ENCODE peak calls at places on chromosomes 7 and 10, in four cellular contexts. J is IMR-90, B is H9, D is H1. K is an unnamed sample.

GRCh38 chr10:5297466-5297865 is 67.3 kb upstream of the UCN3 start:
- DNase-seq in J (no peak), D (no peak), B (no peak), K (no peak)

GRCh38 chr10:46308113-46308415 is 21.3 kb downstream of the ANTXRL start:
- DNase-seq in D (no peak), J (no peak), B (no peak), K (no peak)

GRCh38 chr10:12181065-12181775 is 14.5 kb downstream of the NUDT5 start:
- DNase-seq in B (no peak), J (no peak), D (no peak), K (no peak)

GRCh38 chr10:111944331-111944730 is 239.2 kb downstream of the GPAM start:
- DNase-seq in B (peak), J (no peak), D (no peak), K (peak)

GRCh38 chr10:84204122-84204521 is 9.8 kb downstream of the CDHR1 start:
- DNase-seq in B (peak), D (no peak), J (no peak), K (peak)

GRCh38 chr10:72069751-72070501 is 18.4 kb downstream of the SPOCK2 start:
- DNase-seq in B (no peak), D (peak), J (no peak), K (peak)

GRCh38 chr7:49783446-49783845 is 10.0 kb downstream of the VWC2 start:
- DNase-seq in D (no peak), J (no peak), B (no peak), K (no peak)

GRCh38 chr10:80070068-80070467 is 8.4 kb upstream of the TMEM254 start:
- DNase-seq in J (no peak), D (peak), B (no peak), K (no peak)

GRCh38 chr7:82056282-82056681 is 286.4 kb upstream of the HGF start:
- DNase-seq in J (peak), D (no peak), B (no peak), K (no peak)

GRCh38 chr7:73646785-73647724 is 20.6 kb upstream of the VPS37D start:
- DNase-seq in B (no peak), D (no peak), J (no peak), K (no peak)

GRCh38 chr7:80087051-80087767 is 47.4 kb upstream of the GNAI1 start:
- DNase-seq in B (no peak), D (no peak), J (peak), K (peak)

DNA sequence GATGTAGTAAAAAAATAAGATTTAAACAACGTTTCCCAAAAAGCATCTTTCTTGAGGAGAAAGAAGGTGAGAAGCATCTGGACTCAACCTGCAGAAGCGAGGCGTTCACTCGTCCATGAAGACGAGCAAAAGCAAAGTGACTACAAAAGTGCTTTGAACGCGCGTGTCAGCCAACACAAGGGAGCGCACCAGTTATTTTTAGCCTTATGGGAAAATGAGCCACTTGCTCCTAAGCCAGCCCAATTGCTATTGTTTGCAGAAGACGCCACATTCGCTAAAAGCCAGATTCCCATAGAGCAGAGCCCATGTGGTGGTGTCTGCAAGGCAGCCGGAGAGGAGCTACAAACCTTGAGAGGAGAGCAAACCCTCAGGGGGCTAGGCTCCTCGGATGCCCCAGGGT is 122.5 kb downstream of the FAM53B start:
- DNase-seq in D (no peak), B (no peak), J (no peak), K (no peak)
- H3K4me2 ChIP-seq in D (no peak), B (no peak), J (no peak), K (no peak)

DNA sequence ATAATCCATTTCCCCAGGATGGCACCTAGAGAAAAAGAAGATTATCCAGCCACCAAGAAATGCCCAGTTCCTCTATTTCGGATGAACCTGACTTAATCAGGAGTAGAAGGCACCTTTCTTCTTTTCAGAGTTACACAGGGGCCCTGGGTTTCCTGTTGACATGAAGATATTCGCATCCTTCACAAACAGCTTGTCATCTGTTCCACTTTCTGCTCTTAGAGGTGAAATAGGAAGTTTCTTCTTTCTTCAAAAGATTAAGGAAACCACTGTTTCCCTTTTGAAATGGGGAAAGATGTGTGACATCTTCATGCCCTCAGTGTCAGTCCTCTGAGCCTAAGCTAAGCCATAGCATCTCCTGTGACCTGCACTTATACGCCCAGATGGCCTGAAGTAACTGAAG is 39.1 kb upstream of the RAB18 start:
- DNase-seq in B (no peak), D (no peak), J (no peak), K (peak)
- H3K27ac ChIP-seq in B (no peak), D (no peak), J (no peak), K (peak)

GRCh38 chr10:123057968-123058367 is 49.2 kb downstream of the ACADSB start:
- DNase-seq in J (no peak), D (no peak), B (no peak), K (no peak)
- H4K5ac ChIP-seq in J (no peak), D (no peak), B (no peak), K (no peak)

GRCh38 chr7:2166625-2167280 is 66.0 kb downstream of the MAD1L1 start:
- DNase-seq in B (peak), D (no peak), J (no peak), K (no peak)
- H3K4me2 ChIP-seq in B (no peak), D (no peak), J (no peak), K (no peak)

DNA sequence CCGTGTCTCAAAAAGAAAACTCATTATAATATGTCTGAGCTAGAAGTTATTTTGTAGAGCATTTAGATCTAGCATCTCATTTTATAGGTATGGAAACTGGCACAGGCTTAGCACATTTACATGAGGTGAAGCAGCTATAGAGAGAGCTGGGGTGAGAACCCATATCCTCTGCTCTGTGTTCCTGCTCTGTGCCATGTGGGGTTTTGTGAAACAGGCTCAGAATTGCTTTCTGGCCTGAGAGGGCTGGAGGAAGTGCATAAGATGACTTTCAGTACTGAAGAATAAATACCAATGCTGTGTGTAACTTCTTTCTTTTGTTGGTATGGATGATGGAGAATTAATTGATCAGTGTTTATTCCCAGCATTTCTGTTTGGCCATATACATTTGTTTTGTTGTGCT is 159.1 kb downstream of the LRRC4 start:
- DNase-seq in D (no peak), B (no peak), J (no peak), K (no peak)
- H3K27ac ChIP-seq in D (no peak), B (no peak), J (no peak), K (no peak)

GRCh38 chr7:35825984-35826383 is 25.1 kb downstream of the SEPTIN7 start:
- DNase-seq in B (no peak), D (no peak), J (no peak), K (no peak)

GRCh38 chr7:35826751-35827150 is 25.9 kb downstream of the SEPTIN7 start:
- DNase-seq in D (no peak), B (no peak), J (no peak), K (no peak)

GRCh38 chr7:35831208-35831607 is 30.4 kb downstream of the SEPTIN7 start:
- DNase-seq in B (no peak), J (peak), D (no peak), K (peak)

GRCh38 chr7:35823440-35823839 is 22.6 kb downstream of the SEPTIN7 start:
- DNase-seq in D (no peak), B (no peak), J (no peak), K (no peak)

DNA sequence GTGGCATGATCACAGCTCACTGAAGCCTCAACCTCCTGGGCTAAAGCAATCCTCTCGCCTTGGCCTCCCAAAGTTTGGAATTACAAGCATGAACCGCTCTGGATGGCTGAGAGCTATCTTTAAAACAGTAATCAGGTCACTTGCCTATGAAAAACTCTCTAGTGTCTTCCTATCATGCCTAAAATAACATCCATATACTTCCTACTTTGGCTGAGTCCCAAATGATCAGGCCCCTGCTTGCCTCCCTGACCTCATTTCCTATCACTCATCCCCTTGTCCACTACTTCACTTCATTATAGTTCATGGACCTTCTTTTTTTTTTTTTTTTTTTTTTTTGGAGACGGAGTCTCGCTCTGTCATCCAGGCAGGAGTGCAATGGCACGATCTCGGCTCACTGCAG is 28.0 kb downstream of the SEPTIN7 start:
- DNase-seq in D (no peak), J (no peak), B (no peak), K (no peak)
- H4K5ac ChIP-seq in D (no peak), J (no peak), B (no peak), K (no peak)